ENCODE peak calls at places on chromosomes 6 and 20, in seven cellular contexts. One of them, this sample, is unnamed.

GRCh38 chr6:31792741-31793140 is 2.8 kb downstream of the VARS1 start:
- DNase-seq in PC-9: peak
- DNase-seq in ovary: no peak
- DNase-seq in activated CD8-positive, alpha-beta memory T cell treated with anti-CD3 and anti-CD28 coated beads for 24 hours: no peak
- DNase-seq in iris pigment epithelial cell: peak
- DNase-seq in endodermal cell: no peak
- DNase-seq in skeletal muscle cell: no peak
- DNase-seq in this sample: peak

GRCh38 chr20:48771542-48771941 is 56.3 kb downstream of the PREX1 start:
- DNase-seq in PC-9: no peak
- DNase-seq in ovary: no peak
- DNase-seq in activated CD8-positive, alpha-beta memory T cell treated with anti-CD3 and anti-CD28 coated beads for 24 hours: no peak
- DNase-seq in iris pigment epithelial cell: no peak
- DNase-seq in endodermal cell: no peak
- DNase-seq in skeletal muscle cell: no peak
- DNase-seq in this sample: no peak

GRCh38 chr6:163183791-163184190 is 230.7 kb upstream of the QKI start:
- DNase-seq in PC-9: no peak
- DNase-seq in ovary: no peak
- DNase-seq in activated CD8-positive, alpha-beta memory T cell treated with anti-CD3 and anti-CD28 coated beads for 24 hours: no peak
- DNase-seq in iris pigment epithelial cell: no peak
- DNase-seq in endodermal cell: no peak
- DNase-seq in skeletal muscle cell: peak
- DNase-seq in this sample: no peak

GRCh38 chr6:56484669-56485068 is 158.0 kb downstream of the DST start:
- DNase-seq in PC-9: no peak
- DNase-seq in ovary: no peak
- DNase-seq in activated CD8-positive, alpha-beta memory T cell treated with anti-CD3 and anti-CD28 coated beads for 24 hours: no peak
- DNase-seq in iris pigment epithelial cell: peak
- DNase-seq in endodermal cell: no peak
- DNase-seq in skeletal muscle cell: no peak
- DNase-seq in this sample: no peak

GRCh38 chr6:130421567-130421966 is 55.8 kb downstream of the TMEM200A start:
- DNase-seq in PC-9: no peak
- DNase-seq in ovary: no peak
- DNase-seq in activated CD8-positive, alpha-beta memory T cell treated with anti-CD3 and anti-CD28 coated beads for 24 hours: no peak
- DNase-seq in iris pigment epithelial cell: peak
- DNase-seq in endodermal cell: no peak
- DNase-seq in skeletal muscle cell: no peak
- DNase-seq in this sample: peak

GRCh38 chr20:38137441-38138037 is 27.5 kb downstream of the TGM2 start:
- DNase-seq in PC-9: no peak
- DNase-seq in ovary: no peak
- DNase-seq in activated CD8-positive, alpha-beta memory T cell treated with anti-CD3 and anti-CD28 coated beads for 24 hours: no peak
- DNase-seq in iris pigment epithelial cell: no peak
- DNase-seq in endodermal cell: no peak
- DNase-seq in skeletal muscle cell: no peak
- DNase-seq in this sample: no peak

GRCh38 chr6:44041461-44042260 is 85.6 kb downstream of the MRPL14 start:
- DNase-seq in PC-9: peak
- DNase-seq in ovary: peak
- DNase-seq in activated CD8-positive, alpha-beta memory T cell treated with anti-CD3 and anti-CD28 coated beads for 24 hours: no peak
- DNase-seq in iris pigment epithelial cell: peak
- DNase-seq in endodermal cell: peak
- DNase-seq in skeletal muscle cell: peak
- DNase-seq in this sample: peak

GRCh38 chr6:22593895-22594294 is 24.5 kb downstream of the HDGFL1 start:
- DNase-seq in PC-9: no peak
- DNase-seq in ovary: no peak
- DNase-seq in activated CD8-positive, alpha-beta memory T cell treated with anti-CD3 and anti-CD28 coated beads for 24 hours: no peak
- DNase-seq in iris pigment epithelial cell: no peak
- DNase-seq in endodermal cell: no peak
- DNase-seq in skeletal muscle cell: no peak
- DNase-seq in this sample: no peak

GRCh38 chr6:27472182-27472616 is 706 bp downstream of the ZNF184 start:
- DNase-seq in PC-9: no peak
- DNase-seq in ovary: peak
- DNase-seq in activated CD8-positive, alpha-beta memory T cell treated with anti-CD3 and anti-CD28 coated beads for 24 hours: no peak
- DNase-seq in iris pigment epithelial cell: peak
- DNase-seq in endodermal cell: no peak
- DNase-seq in skeletal muscle cell: peak
- DNase-seq in this sample: peak

GRCh38 chr6:35230950-35231349 is 17.2 kb downstream of the SCUBE3 start:
- DNase-seq in PC-9: no peak
- DNase-seq in ovary: peak
- DNase-seq in activated CD8-positive, alpha-beta memory T cell treated with anti-CD3 and anti-CD28 coated beads for 24 hours: no peak
- DNase-seq in iris pigment epithelial cell: no peak
- DNase-seq in endodermal cell: no peak
- DNase-seq in skeletal muscle cell: no peak
- DNase-seq in this sample: no peak

GRCh38 chr20:896626-897025 is 19.5 kb downstream of the ANGPT4 start:
- DNase-seq in PC-9: no peak
- DNase-seq in ovary: no peak
- DNase-seq in activated CD8-positive, alpha-beta memory T cell treated with anti-CD3 and anti-CD28 coated beads for 24 hours: no peak
- DNase-seq in iris pigment epithelial cell: peak
- DNase-seq in endodermal cell: no peak
- DNase-seq in skeletal muscle cell: no peak
- DNase-seq in this sample: peak

This sample was measured in brain microvascular endothelial cell.